ENCODE peak calls at places on chromosomes 2 and 18, in nine cellular contexts. N is heart left ventricle, E is colonic mucosa, G is epithelial cell of esophagus, D is astrocyte of the spinal cord, V is A549, J is hepatocyte, T is GM23338, L is AG10803. X is an unnamed sample.
A peak's percentile ranks its signal among the peaks of the same experiment; 100 is the strongest.

GRCh38 chr2:99981840-99982239 is 160.6 kb downstream of the AFF3 start:
- DNase-seq in L (no peak), G (no peak), D (no peak), J (no peak), N (no peak), E (no peak), V (no peak), T (no peak), X (no peak)

GRCh38 chr2:134736167-134736885 is 17.5 kb upstream of the TMEM163 start:
- DNase-seq in N (no peak), J (peak; percentile 51), V (no peak), D (peak; percentile 58), G (peak; percentile 79), L (peak; percentile 62), T (peak; percentile 40), E (no peak), X (no peak)

GRCh38 chr2:167697961-167698360 is 549.4 kb downstream of the STK39 start:
- DNase-seq in V (no peak), D (peak; percentile 17), E (no peak), L (no peak), T (no peak), G (no peak), N (no peak), J (no peak), X (no peak)

GRCh38 chr2:215921884-215922283 is 91.5 kb downstream of the MREG start:
- DNase-seq in L (peak; percentile 83), T (no peak), V (no peak), N (peak; percentile 31), E (no peak), G (peak; percentile 58), J (peak; percentile 42), D (peak; percentile 94), X (no peak)

GRCh38 chr2:9263388-9263787 is 56.8 kb downstream of the ASAP2 start:
- DNase-seq in E (no peak), D (peak; percentile 50), L (no peak), T (no peak), J (no peak), V (no peak), N (peak; percentile 45), G (no peak), X (no peak)

GRCh38 chr2:122736279-122736678 is 980.8 kb downstream of the TSN start:
- DNase-seq in G (peak; percentile 5), T (no peak), E (peak; percentile 59), N (no peak), D (peak; percentile 32), V (no peak), J (no peak), L (peak; percentile 3), X (no peak)

GRCh38 chr18:56522826-56523225 is 115.6 kb downstream of the TXNL1 start:
- DNase-seq in J (no peak), V (no peak), E (no peak), N (no peak), G (no peak), D (peak; percentile 36), T (no peak), L (peak; percentile 60), X (no peak)

GRCh38 chr18:24459772-24460171 is 665 bp upstream of the HRH4 start:
- DNase-seq in L (no peak), E (no peak), N (no peak), D (no peak), G (no peak), V (no peak), J (no peak), T (no peak), X (no peak)

GRCh38 chr2:68745006-68745405 is 10.4 kb downstream of the ARHGAP25 start:
- DNase-seq in N (no peak), G (no peak), E (peak; percentile 4), D (no peak), V (no peak), T (no peak), J (no peak), L (no peak), X (no peak)

GRCh38 chr18:30177056-30177455 is 865.5 kb downstream of the DSC3 start:
- DNase-seq in L (peak; percentile 20), J (no peak), T (no peak), G (peak; percentile 59), V (no peak), E (no peak), D (peak; percentile 58), N (no peak), X (no peak)

GRCh38 chr2:203708846-203709815 is 2.7 kb downstream of the CD28 start:
- DNase-seq in V (no peak), L (no peak), G (no peak), N (no peak), J (no peak), D (no peak), T (no peak), E (no peak), X (no peak)

GRCh38 chr2:203714112-203714511 is 7.7 kb downstream of the CD28 start:
- DNase-seq in T (no peak), G (no peak), E (peak; percentile 34), N (no peak), D (no peak), L (no peak), V (no peak), J (peak; percentile 17), X (no peak)

GRCh38 chr2:203713381-203713780 is 6.9 kb downstream of the CD28 start:
- DNase-seq in J (no peak), D (no peak), G (no peak), T (no peak), E (no peak), N (no peak), L (no peak), V (no peak), X (no peak)

GRCh38 chr2:203710211-203710610 is 3.8 kb downstream of the CD28 start:
- DNase-seq in V (no peak), N (no peak), E (no peak), G (no peak), T (no peak), J (no peak), D (no peak), L (no peak), X (no peak)

DNA sequence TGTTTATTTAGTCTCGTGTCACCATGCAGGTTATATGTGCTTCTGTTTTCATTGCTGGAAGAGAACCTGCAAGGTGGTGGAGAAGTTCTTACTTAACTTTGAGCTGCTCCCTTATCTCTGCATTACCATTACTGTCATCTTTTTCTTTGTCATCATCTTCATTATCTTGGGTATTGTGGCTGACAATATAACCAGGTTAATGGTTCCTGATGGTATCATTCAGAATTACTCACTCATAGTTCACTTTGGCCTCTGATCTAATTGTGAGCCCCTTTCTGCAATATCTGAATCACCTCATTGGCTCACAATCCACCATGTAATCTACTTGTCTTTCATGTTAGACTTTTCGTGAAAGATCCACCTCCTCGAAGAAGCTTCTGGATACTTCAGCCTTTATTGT is 5.0 kb downstream of the CD28 start:
- DNase-seq in E (no peak), L (no peak), G (no peak), J (no peak), D (no peak), V (no peak), T (no peak), N (no peak), X (no peak)
- TF ChIP-seq CTCF in E (no peak), L (no peak), G (no peak), J (no peak), D (no peak), V (no peak), T (no peak), N (no peak), X (no peak)

DNA sequence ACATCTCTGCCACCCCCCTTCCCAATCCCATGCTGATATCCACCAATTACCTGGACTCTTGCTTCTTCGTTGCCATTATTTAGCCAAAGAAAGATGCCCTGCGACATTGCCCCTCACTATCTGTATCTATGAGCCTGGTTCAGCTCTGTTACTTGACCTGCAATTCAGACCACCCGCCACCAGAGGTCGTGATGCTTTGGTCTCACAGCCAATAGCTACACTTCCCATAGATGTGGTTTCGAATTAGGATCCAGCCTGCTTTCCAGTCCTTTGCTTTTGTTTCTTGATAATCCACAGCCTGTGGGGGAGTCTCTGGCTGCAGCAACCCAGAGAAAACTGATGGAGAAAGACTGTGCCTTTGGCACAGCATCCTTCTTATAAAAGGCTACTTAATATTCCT is 239.4 kb downstream of the KLHL29 start:
- DNase-seq in E (peak; percentile 39), L (no peak), D (no peak), G (peak; percentile 9), N (no peak), V (peak; percentile 18), T (peak; percentile 72), J (no peak), X (no peak)
- TF ChIP-seq CTCF in E (peak; percentile 9), L (peak; percentile 44), D (peak; percentile 55), G (peak; percentile 44), N (peak; percentile 32), V (peak; percentile 34), T (peak; percentile 82), J (peak; percentile 45), X (peak; percentile 19)

DNA sequence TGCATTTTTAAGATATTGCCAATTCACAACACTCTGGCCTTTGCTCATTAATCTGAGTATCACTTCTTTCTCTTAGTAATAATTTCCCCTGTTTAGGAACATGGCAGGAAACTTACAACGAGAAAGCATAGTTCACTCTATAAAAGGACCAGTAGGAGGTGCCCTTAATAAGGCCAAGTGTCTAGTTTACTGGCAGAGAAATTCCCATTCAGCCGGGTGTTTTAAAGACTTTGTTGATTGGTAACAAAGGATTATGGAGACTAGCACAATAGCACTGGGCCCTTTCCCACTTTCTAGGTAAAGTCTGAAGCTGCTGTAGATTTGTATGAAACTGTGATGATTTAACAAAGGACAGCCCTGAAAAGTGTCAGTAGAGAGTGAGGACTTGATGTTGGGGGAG is 3.1 kb downstream of the DCC start:
- DNase-seq in D (peak; percentile 32), L (no peak), J (peak; percentile 18), V (no peak), E (no peak), G (no peak), T (peak; percentile 67), N (no peak), X (no peak)
- TF ChIP-seq CTCF in D (peak; percentile 38), L (peak; percentile 2), J (peak; percentile 39), V (peak; percentile 24), E (no peak), G (no peak), T (peak; percentile 65), N (no peak), X (no peak)

GRCh38 chr2:181662287-181662686 is 5.4 kb upstream of the CERKL start:
- DNase-seq in D (no peak), T (no peak), L (no peak), E (no peak), J (no peak), G (no peak), N (no peak), V (no peak), X (no peak)
- TF ChIP-seq CTCF in D (no peak), T (no peak), L (no peak), E (no peak), J (no peak), G (no peak), N (no peak), V (no peak), X (no peak)

GRCh38 chr2:101185656-101186055 is 34.5 kb upstream of the TBC1D8 start:
- DNase-seq in J (no peak), T (no peak), E (no peak), N (no peak), G (peak; percentile 89), D (no peak), L (no peak), V (no peak), X (no peak)
- TF ChIP-seq CTCF in J (no peak), T (no peak), E (no peak), N (no peak), G (no peak), D (no peak), L (no peak), V (no peak), X (no peak)